ENCODE peak calls at places on chromosomes 12 and 14, in four cellular contexts. L is activated CD8-positive, alpha-beta memory T cell treated with anti-CD3 and anti-CD28 coated beads for 24 hours; A is posterior cingulate gyrus; N is GM04504. G is an unnamed sample.

GRCh38 chr14:96078687-96079016 is 39.5 kb downstream of the C14orf132 start:
- DNase-seq in L (no peak), A (no peak), N (no peak), G (no peak)

GRCh38 chr14:99035712-99036593 is 236.0 kb downstream of the BCL11B start:
- DNase-seq in L (no peak), A (peak), N (peak), G (peak)

GRCh38 chr12:130428116-130428515 is 90.4 kb downstream of the PIWIL1 start:
- DNase-seq in L (no peak), A (peak), N (no peak), G (no peak)

GRCh38 chr12:12714276-12715001 is 2.7 kb upstream of the CDKN1B start:
- DNase-seq in L (no peak), A (peak), N (no peak), G (no peak)

GRCh38 chr14:30058401-30058800 is 130.8 kb upstream of the PRKD1 start:
- DNase-seq in L (no peak), A (no peak), N (no peak), G (no peak)

GRCh38 chr14:24959791-24960331 is 90.1 kb downstream of the STXBP6 start:
- DNase-seq in L (no peak), A (no peak), N (no peak), G (no peak)

GRCh38 chr12:1429980-1430379 is 164.4 kb downstream of the FBXL14 start:
- DNase-seq in L (no peak), A (no peak), N (peak), G (no peak)

GRCh38 chr14:105881021-105881930 is 354.9 kb downstream of the TMEM121 start:
- DNase-seq in L (peak), A (peak), N (no peak), G (peak)

GRCh38 chr12:103181366-103182152 is 224.1 kb downstream of the ASCL1 start:
- DNase-seq in L (no peak), A (no peak), N (no peak), G (no peak)

GRCh38 chr14:68958553-68958952 is 20.5 kb downstream of the ACTN1 start:
- DNase-seq in L (no peak), A (no peak), N (no peak), G (no peak)

GRCh38 chr14:50658203-50658602 is 9.9 kb downstream of the SAV1 start:
- DNase-seq in L (no peak), A (no peak), N (peak), G (no peak)

GRCh38 chr14:23590198-23590597 is 11.6 kb upstream of the JPH4 start:
- DNase-seq in L (no peak), A (no peak), N (no peak), G (no peak)

GRCh38 chr12:95908573-95908972 is 33.8 kb downstream of the CCDC38 start:
- DNase-seq in L (no peak), A (no peak), N (peak), G (no peak)

GRCh38 chr14:80902608-80903007 is 38.9 kb downstream of the CEP128 start:
- DNase-seq in L (no peak), A (no peak), N (no peak), G (no peak)

GRCh38 chr12:2693204-2693860 is 101.4 kb upstream of the FKBP4 start:
- DNase-seq in L (peak), A (no peak), N (no peak), G (no peak)

GRCh38 chr12:59193476-59194050 is 273.3 kb upstream of the LRIG3 start:
- DNase-seq in L (no peak), A (no peak), N (no peak), G (no peak)

GRCh38 chr12:62701492-62701891 is 233.5 kb downstream of the PPM1H start:
- DNase-seq in L (no peak), A (no peak), N (no peak), G (no peak)

GRCh38 chr14:60206249-60206670 is 41.1 kb upstream of the DHRS7 start:
- DNase-seq in L (no peak), A (no peak), N (no peak), G (no peak)

GRCh38 chr14:102182190-102182589 is 42.5 kb downstream of the WDR20 start:
- DNase-seq in L (no peak), A (no peak), N (peak), G (no peak)

GRCh38 chr12:27032679-27033078 is 10.3 kb downstream of the MED21 start:
- DNase-seq in L (no peak), A (no peak), N (no peak), G (no peak)

GRCh38 chr12:18439541-18439940 is 178.2 kb downstream of the PIK3C2G start:
- DNase-seq in L (no peak), A (no peak), N (no peak), G (no peak)

GRCh38 chr14:32080001-32080510 is 3.0 kb downstream of the ARHGAP5 start:
- DNase-seq in L (no peak), A (no peak), N (no peak), G (no peak)

GRCh38 chr12:19826988-19827550 is 387.8 kb downstream of the AEBP2 start:
- DNase-seq in L (no peak), A (peak), N (no peak), G (no peak)

GRCh38 chr14:104120281-104120741 is 18.1 kb upstream of the KIF26A start:
- DNase-seq in L (no peak), A (peak), N (no peak), G (no peak)

GRCh38 chr12:76274699-76275098 is 73.5 kb downstream of the BBS10 start:
- DNase-seq in L (no peak), A (no peak), N (peak), G (no peak)

GRCh38 chr14:100878271-100879146 is 25.0 kb downstream of the RTL1 start:
- DNase-seq in L (no peak), A (peak), N (no peak), G (no peak)

GRCh38 chr14:104373055-104373854 is 206.3 kb upstream of the C14orf180 start:
- DNase-seq in L (no peak), A (peak), N (no peak), G (no peak)

GRCh38 chr12:132279184-132279889 is 50.1 kb downstream of the GALNT9 start:
- DNase-seq in L (no peak), A (peak), N (no peak), G (no peak)

GRCh38 chr12:132169376-132169775 is 25.1 kb downstream of the NOC4L start:
- DNase-seq in L (no peak), A (peak), N (no peak), G (no peak)

GRCh38 chr14:90383731-90384542 is 12.9 kb upstream of the CALM1 start:
- DNase-seq in L (peak), A (peak), N (no peak), G (no peak)

GRCh38 chr14:36655963-36656768 is 5.5 kb upstream of the PAX9 start:
- DNase-seq in L (no peak), A (no peak), N (no peak), G (no peak)

GRCh38 chr12:132700212-132700913 is 10.3 kb upstream of the PGAM5 start:
- DNase-seq in L (no peak), A (no peak), N (no peak), G (peak)

GRCh38 chr14:51211149-51211548 is 28.9 kb upstream of the TMX1 start:
- DNase-seq in L (no peak), A (no peak), N (no peak), G (no peak)

GRCh38 chr12:128829870-128830504 is 6.2 kb upstream of the SLC15A4 start:
- DNase-seq in L (no peak), A (no peak), N (no peak), G (no peak)

GRCh38 chr12:54140958-54141388 is 47.8 kb downstream of the SMUG1 start:
- DNase-seq in L (no peak), A (peak), N (peak), G (no peak)

GRCh38 chr12:76591461-76591860 is 31.9 kb upstream of the OSBPL8 start:
- DNase-seq in L (no peak), A (no peak), N (peak), G (no peak)